ENCODE peak calls at places on chromosomes 13 and 19, in nine cellular contexts. Z, T, W, N, G, B, D, R and L are unnamed samples.

GRCh38 chr19:16039081-16039480 is 37.2 kb upstream of the TPM4 start:
- DNase-seq in B (no peak), N (no peak), W (no peak), R (no peak), Z (no peak), D (no peak), T (no peak), G (no peak), L (no peak)

GRCh38 chr19:54209058-54209747 is 8.5 kb downstream of the RPS9 start:
- DNase-seq in B (peak; percentile 6), T (no peak), G (no peak), D (no peak), R (no peak), W (no peak), Z (no peak), N (no peak), L (no peak)

GRCh38 chr13:40598599-40598998 is 67.8 kb downstream of the FOXO1 start:
- DNase-seq in Z (no peak), B (peak; percentile 46), N (no peak), G (no peak), R (no peak), W (no peak), D (no peak), T (no peak), L (no peak)

GRCh38 chr13:67228909-67229308 is 1.2 kb downstream of the PCDH9 start:
- DNase-seq in R (no peak), G (no peak), B (peak; percentile 30), T (no peak), Z (no peak), D (no peak), N (no peak), W (peak; percentile 33), L (no peak)

GRCh38 chr13:59250276-59250990 is 913.3 kb downstream of the DIAPH3 start:
- DNase-seq in Z (no peak), D (no peak), W (no peak), G (no peak), R (no peak), B (no peak), N (no peak), T (no peak), L (no peak)

GRCh38 chr13:97429681-97430081 is 4.3 kb upstream of the RAP2A start:
- DNase-seq in R (no peak), Z (no peak), B (peak; percentile 67), T (no peak), W (peak; percentile 41), G (no peak), N (no peak), D (no peak), L (no peak)

GRCh38 chr19:29843180-29844051 is 31.6 kb downstream of the CCNE1 start:
- DNase-seq in B (no peak), Z (no peak), N (no peak), G (no peak), D (peak; percentile 17), W (no peak), T (peak; percentile 11), R (no peak), L (no peak)

GRCh38 chr13:99432637-99433542 is 68.4 kb upstream of the TM9SF2 start:
- DNase-seq in G (peak; percentile 88), D (peak; percentile 49), W (peak; percentile 42), B (peak; percentile 65), N (peak; percentile 52), T (peak; percentile 75), R (no peak), Z (no peak), L (peak; percentile 56)

GRCh38 chr13:40681341-40682051 is 15.1 kb upstream of the FOXO1 start:
- DNase-seq in T (no peak), Z (no peak), D (no peak), W (no peak), N (no peak), B (peak; percentile 50), R (no peak), G (no peak), L (no peak)

GRCh38 chr19:49004133-49004532 is 10.4 kb downstream of the RUVBL2 start:
- DNase-seq in R (no peak), N (no peak), G (no peak), T (no peak), B (no peak), Z (no peak), W (no peak), D (no peak), L (no peak)

GRCh38 chr19:55703790-55704215 is 28.8 kb downstream of the EPN1 start:
- DNase-seq in G (peak; percentile 37), R (no peak), Z (no peak), B (peak; percentile 6), D (no peak), N (peak; percentile 28), T (no peak), W (peak; percentile 11), L (no peak)

GRCh38 chr13:61142506-61142905 is 273.1 kb downstream of the PCDH20 start:
- DNase-seq in G (no peak), W (no peak), R (no peak), T (no peak), D (no peak), B (no peak), N (no peak), Z (no peak), L (no peak)

GRCh38 chr13:59996461-59996860 is 167.3 kb downstream of the DIAPH3 start:
- DNase-seq in Z (no peak), B (no peak), W (no peak), N (no peak), R (no peak), D (no peak), G (no peak), T (no peak), L (no peak)

GRCh38 chr19:30692517-30692870 is 320.3 kb downstream of the ZNF536 start:
- DNase-seq in B (no peak), N (no peak), R (no peak), W (no peak), T (no peak), D (no peak), Z (no peak), G (no peak), L (no peak)

GRCh38 chr13:20658451-20658850 is 45.0 kb upstream of the IL17D start:
- DNase-seq in Z (no peak), R (no peak), G (no peak), T (no peak), W (no peak), B (no peak), N (no peak), D (no peak), L (no peak)

GRCh38 chr19:50697414-50698124 is 22.0 kb downstream of the SHANK1 start:
- DNase-seq in N (no peak), G (no peak), W (no peak), Z (no peak), T (no peak), D (no peak), R (no peak), B (no peak), L (no peak)

GRCh38 chr13:24185591-24186232 is 25.2 kb downstream of the SPATA13 start:
- DNase-seq in G (no peak), D (no peak), B (peak; percentile 67), N (no peak), T (no peak), W (peak; percentile 29), Z (no peak), R (no peak), L (no peak)

GRCh38 chr19:50626796-50627195 is 12.9 kb downstream of the SYT3 start:
- DNase-seq in T (no peak), G (no peak), N (no peak), R (no peak), D (no peak), Z (no peak), B (no peak), W (no peak), L (no peak)

GRCh38 chr13:31301119-31301518 is 101.3 kb downstream of the B3GLCT start:
- DNase-seq in Z (no peak), W (no peak), R (no peak), T (no peak), B (no peak), D (no peak), G (no peak), N (no peak), L (no peak)

GRCh38 chr13:102940143-102940542 is 94.3 kb downstream of the ERCC5 start:
- DNase-seq in D (no peak), T (no peak), B (no peak), Z (no peak), W (no peak), R (no peak), N (no peak), G (no peak), L (no peak)

GRCh38 chr19:1045247-1045603 is 5.3 kb downstream of the ABCA7 start:
- DNase-seq in W (no peak), B (no peak), T (peak; percentile 68), N (no peak), G (peak; percentile 65), R (no peak), D (no peak), Z (no peak), L (no peak)